ENCODE peak calls at places on chromosome 6, in six cellular contexts. K is activated gamma-delta T cell treated with anti-CD3 and anti-CD28 coated beads, Interleukin-2, amount 50 U/mL, for 16 hours; B is GDM1; W is HT-29; H is nucleus accumbens; X is Peyer's patch. Q is an unnamed sample.

GRCh38 chr6:138289739-138290138 is 71.4 kb upstream of the PBOV1 start:
- DNase-seq in W (peak), X (no peak), H (no peak), B (no peak), K (no peak), Q (peak)

GRCh38 chr6:150617496-150618460 is 18.1 kb downstream of the PLEKHG1 start:
- DNase-seq in K (no peak), X (no peak), H (no peak), B (no peak), W (no peak), Q (no peak)

GRCh38 chr6:37860226-37860839 is 40.8 kb downstream of the ZFAND3 start:
- DNase-seq in W (peak), B (no peak), K (no peak), H (no peak), X (peak), Q (peak)

GRCh38 chr6:137094411-137095008 is 49.7 kb upstream of the IL20RA start:
- DNase-seq in W (peak), H (no peak), B (peak), K (peak), X (peak), Q (peak)

GRCh38 chr6:99254616-99255550 is 94.6 kb downstream of the FAXC start:
- DNase-seq in W (no peak), K (no peak), B (no peak), X (no peak), H (no peak), Q (no peak)

GRCh38 chr6:3568396-3569082 is 111.7 kb upstream of the SLC22A23 start:
- DNase-seq in B (no peak), X (no peak), K (no peak), H (no peak), W (no peak), Q (no peak)

GRCh38 chr6:31889331-31889972 is 8.0 kb downstream of the EHMT2 start:
- DNase-seq in X (no peak), K (no peak), B (no peak), H (no peak), W (no peak), Q (no peak)

GRCh38 chr6:32849126-32849525 is 4.4 kb downstream of the TAP1 start:
- DNase-seq in H (no peak), X (no peak), W (no peak), K (no peak), B (no peak), Q (no peak)

GRCh38 chr6:43773981-43774775 is 4.2 kb downstream of the VEGFA start:
- DNase-seq in X (no peak), W (peak), B (no peak), K (no peak), H (no peak), Q (no peak)